ENCODE peak calls at places on chromosomes 13 and 19, in ten cellular contexts. One of them, this sample, is unnamed.

GRCh38 chr19:14089412-14089661 is 1.2 kb downstream of the SAMD1 start:
- DNase-seq in cardiac muscle cell: peak
- DNase-seq in OCI-LY7: peak
- DNase-seq in kidney epithelial cell: no peak
- DNase-seq in body of pancreas: no peak
- DNase-seq in testis: no peak
- DNase-seq in A549: no peak
- DNase-seq in thoracic aorta: no peak
- DNase-seq in nephron progenitor cell: no peak
- DNase-seq in CD8-positive, alpha-beta T cell: no peak
- DNase-seq in this sample: no peak

GRCh38 chr19:34480971-34481821 is at the start of gene WTIP:
- DNase-seq in kidney epithelial cell: no peak
- DNase-seq in thoracic aorta: peak
- DNase-seq in OCI-LY7: no peak
- DNase-seq in A549: peak
- DNase-seq in nephron progenitor cell: peak
- DNase-seq in testis: peak
- DNase-seq in CD8-positive, alpha-beta T cell: no peak
- DNase-seq in cardiac muscle cell: peak
- DNase-seq in body of pancreas: peak
- DNase-seq in this sample: peak

GRCh38 chr13:40254394-40254793 is 412.0 kb downstream of the FOXO1 start:
- DNase-seq in CD8-positive, alpha-beta T cell: no peak
- DNase-seq in testis: no peak
- DNase-seq in body of pancreas: no peak
- DNase-seq in thoracic aorta: no peak
- DNase-seq in kidney epithelial cell: no peak
- DNase-seq in cardiac muscle cell: no peak
- DNase-seq in OCI-LY7: no peak
- DNase-seq in A549: no peak
- DNase-seq in nephron progenitor cell: no peak
- DNase-seq in this sample: no peak

GRCh38 chr13:46663216-46663615 is 110.2 kb downstream of the LRCH1 start:
- DNase-seq in CD8-positive, alpha-beta T cell: no peak
- DNase-seq in body of pancreas: no peak
- DNase-seq in OCI-LY7: no peak
- DNase-seq in A549: no peak
- DNase-seq in kidney epithelial cell: no peak
- DNase-seq in testis: no peak
- DNase-seq in thoracic aorta: no peak
- DNase-seq in nephron progenitor cell: no peak
- DNase-seq in cardiac muscle cell: no peak
- DNase-seq in this sample: no peak

GRCh38 chr13:49812806-49813205 is 20.3 kb upstream of the KPNA3 start:
- DNase-seq in A549: no peak
- DNase-seq in testis: no peak
- DNase-seq in nephron progenitor cell: peak
- DNase-seq in thoracic aorta: no peak
- DNase-seq in OCI-LY7: no peak
- DNase-seq in CD8-positive, alpha-beta T cell: no peak
- DNase-seq in kidney epithelial cell: no peak
- DNase-seq in body of pancreas: no peak
- DNase-seq in cardiac muscle cell: no peak
- DNase-seq in this sample: no peak

GRCh38 chr19:3142292-3142670 is 6.4 kb downstream of the GNA15 start:
- DNase-seq in cardiac muscle cell: peak
- DNase-seq in A549: peak
- DNase-seq in body of pancreas: peak
- DNase-seq in nephron progenitor cell: no peak
- DNase-seq in OCI-LY7: no peak
- DNase-seq in kidney epithelial cell: no peak
- DNase-seq in testis: no peak
- DNase-seq in thoracic aorta: no peak
- DNase-seq in CD8-positive, alpha-beta T cell: no peak
- DNase-seq in this sample: no peak

GRCh38 chr13:40518481-40518882 is 148.0 kb downstream of the FOXO1 start:
- DNase-seq in CD8-positive, alpha-beta T cell: peak
- DNase-seq in OCI-LY7: no peak
- DNase-seq in A549: no peak
- DNase-seq in thoracic aorta: no peak
- DNase-seq in body of pancreas: peak
- DNase-seq in kidney epithelial cell: peak
- DNase-seq in cardiac muscle cell: no peak
- DNase-seq in nephron progenitor cell: no peak
- DNase-seq in testis: no peak
- DNase-seq in this sample: no peak

GRCh38 chr19:49787746-49788145 is 20.9 kb downstream of the AP2A1 start:
- DNase-seq in thoracic aorta: no peak
- DNase-seq in body of pancreas: no peak
- DNase-seq in OCI-LY7: no peak
- DNase-seq in nephron progenitor cell: no peak
- DNase-seq in kidney epithelial cell: no peak
- DNase-seq in testis: no peak
- DNase-seq in cardiac muscle cell: no peak
- DNase-seq in A549: no peak
- DNase-seq in CD8-positive, alpha-beta T cell: no peak
- DNase-seq in this sample: no peak

GRCh38 chr13:106561551-106562170 is 6.3 kb downstream of the ARGLU1 start:
- DNase-seq in thoracic aorta: no peak
- DNase-seq in A549: no peak
- DNase-seq in OCI-LY7: no peak
- DNase-seq in kidney epithelial cell: no peak
- DNase-seq in nephron progenitor cell: peak
- DNase-seq in testis: peak
- DNase-seq in body of pancreas: no peak
- DNase-seq in CD8-positive, alpha-beta T cell: peak
- DNase-seq in cardiac muscle cell: peak
- DNase-seq in this sample: no peak

GRCh38 chr13:97295279-97296182 is 73.4 kb downstream of the MBNL2 start:
- DNase-seq in thoracic aorta: no peak
- DNase-seq in nephron progenitor cell: no peak
- DNase-seq in cardiac muscle cell: peak
- DNase-seq in CD8-positive, alpha-beta T cell: no peak
- DNase-seq in OCI-LY7: no peak
- DNase-seq in body of pancreas: no peak
- DNase-seq in A549: peak
- DNase-seq in testis: no peak
- DNase-seq in kidney epithelial cell: no peak
- DNase-seq in this sample: no peak

GRCh38 chr13:40446365-40446764 is 220.1 kb downstream of the FOXO1 start:
- DNase-seq in kidney epithelial cell: no peak
- DNase-seq in OCI-LY7: no peak
- DNase-seq in body of pancreas: no peak
- DNase-seq in thoracic aorta: no peak
- DNase-seq in testis: no peak
- DNase-seq in CD8-positive, alpha-beta T cell: no peak
- DNase-seq in cardiac muscle cell: no peak
- DNase-seq in nephron progenitor cell: no peak
- DNase-seq in A549: no peak
- DNase-seq in this sample: no peak

GRCh38 chr13:110382229-110382628 is 75.1 kb downstream of the COL4A2 start:
- DNase-seq in kidney epithelial cell: peak
- DNase-seq in OCI-LY7: no peak
- DNase-seq in nephron progenitor cell: no peak
- DNase-seq in CD8-positive, alpha-beta T cell: no peak
- DNase-seq in testis: no peak
- DNase-seq in A549: no peak
- DNase-seq in cardiac muscle cell: peak
- DNase-seq in body of pancreas: no peak
- DNase-seq in thoracic aorta: no peak
- DNase-seq in this sample: no peak

GRCh38 chr13:110379358-110379757 is 72.3 kb downstream of the COL4A2 start:
- DNase-seq in cardiac muscle cell: no peak
- DNase-seq in nephron progenitor cell: no peak
- DNase-seq in testis: no peak
- DNase-seq in kidney epithelial cell: no peak
- DNase-seq in CD8-positive, alpha-beta T cell: no peak
- DNase-seq in body of pancreas: no peak
- DNase-seq in OCI-LY7: no peak
- DNase-seq in thoracic aorta: no peak
- DNase-seq in A549: no peak
- DNase-seq in this sample: no peak

GRCh38 chr13:110380359-110381028 is 73.4 kb downstream of the COL4A2 start:
- DNase-seq in kidney epithelial cell: no peak
- DNase-seq in testis: no peak
- DNase-seq in body of pancreas: no peak
- DNase-seq in nephron progenitor cell: no peak
- DNase-seq in OCI-LY7: no peak
- DNase-seq in thoracic aorta: no peak
- DNase-seq in cardiac muscle cell: peak
- DNase-seq in A549: no peak
- DNase-seq in CD8-positive, alpha-beta T cell: no peak
- DNase-seq in this sample: no peak

GRCh38 chr13:110381029-110381360 is 73.9 kb downstream of the COL4A2 start:
- DNase-seq in nephron progenitor cell: no peak
- DNase-seq in OCI-LY7: no peak
- DNase-seq in CD8-positive, alpha-beta T cell: no peak
- DNase-seq in cardiac muscle cell: no peak
- DNase-seq in thoracic aorta: no peak
- DNase-seq in A549: no peak
- DNase-seq in kidney epithelial cell: no peak
- DNase-seq in body of pancreas: no peak
- DNase-seq in testis: no peak
- DNase-seq in this sample: no peak

GRCh38 chr13:110379905-110380341 is 72.8 kb downstream of the COL4A2 start:
- DNase-seq in nephron progenitor cell: no peak
- DNase-seq in testis: no peak
- DNase-seq in OCI-LY7: no peak
- DNase-seq in kidney epithelial cell: no peak
- DNase-seq in A549: no peak
- DNase-seq in CD8-positive, alpha-beta T cell: no peak
- DNase-seq in thoracic aorta: no peak
- DNase-seq in cardiac muscle cell: peak
- DNase-seq in body of pancreas: no peak
- DNase-seq in this sample: no peak
- TF ChIP-seq CTCF in nephron progenitor cell: no peak
- TF ChIP-seq CTCF in testis: no peak
- TF ChIP-seq CTCF in OCI-LY7: no peak
- TF ChIP-seq CTCF in kidney epithelial cell: no peak
- TF ChIP-seq CTCF in A549: no peak
- TF ChIP-seq CTCF in CD8-positive, alpha-beta T cell: no peak
- TF ChIP-seq CTCF in thoracic aorta: no peak
- TF ChIP-seq CTCF in cardiac muscle cell: no peak
- TF ChIP-seq CTCF in body of pancreas: no peak
- TF ChIP-seq CTCF in this sample: no peak

GRCh38 chr13:75760182-75760981 is 124.3 kb downstream of the LMO7 start:
- DNase-seq in thoracic aorta: no peak
- DNase-seq in testis: peak
- DNase-seq in nephron progenitor cell: no peak
- DNase-seq in CD8-positive, alpha-beta T cell: peak
- DNase-seq in body of pancreas: peak
- DNase-seq in kidney epithelial cell: no peak
- DNase-seq in A549: peak
- DNase-seq in OCI-LY7: no peak
- DNase-seq in cardiac muscle cell: no peak
- DNase-seq in this sample: no peak
- TF ChIP-seq CTCF in thoracic aorta: no peak
- TF ChIP-seq CTCF in testis: no peak
- TF ChIP-seq CTCF in nephron progenitor cell: no peak
- TF ChIP-seq CTCF in CD8-positive, alpha-beta T cell: peak
- TF ChIP-seq CTCF in body of pancreas: peak
- TF ChIP-seq CTCF in kidney epithelial cell: peak
- TF ChIP-seq CTCF in A549: no peak
- TF ChIP-seq CTCF in OCI-LY7: no peak
- TF ChIP-seq CTCF in cardiac muscle cell: no peak
- TF ChIP-seq CTCF in this sample: peak

GRCh38 chr13:51799261-51799660 is 4.7 kb downstream of the DHRS12 start:
- DNase-seq in cardiac muscle cell: no peak
- DNase-seq in thoracic aorta: no peak
- DNase-seq in nephron progenitor cell: no peak
- DNase-seq in A549: no peak
- DNase-seq in body of pancreas: no peak
- DNase-seq in kidney epithelial cell: no peak
- DNase-seq in OCI-LY7: no peak
- DNase-seq in CD8-positive, alpha-beta T cell: no peak
- DNase-seq in testis: no peak
- DNase-seq in this sample: no peak

GRCh38 chr13:51794959-51795358 is 9.0 kb downstream of the DHRS12 start:
- DNase-seq in nephron progenitor cell: no peak
- DNase-seq in A549: no peak
- DNase-seq in cardiac muscle cell: no peak
- DNase-seq in OCI-LY7: peak
- DNase-seq in body of pancreas: peak
- DNase-seq in CD8-positive, alpha-beta T cell: no peak
- DNase-seq in thoracic aorta: no peak
- DNase-seq in testis: no peak
- DNase-seq in kidney epithelial cell: no peak
- DNase-seq in this sample: no peak

GRCh38 chr13:51795419-51795818 is 8.5 kb downstream of the DHRS12 start:
- DNase-seq in CD8-positive, alpha-beta T cell: no peak
- DNase-seq in OCI-LY7: no peak
- DNase-seq in testis: no peak
- DNase-seq in A549: no peak
- DNase-seq in kidney epithelial cell: no peak
- DNase-seq in nephron progenitor cell: no peak
- DNase-seq in cardiac muscle cell: no peak
- DNase-seq in thoracic aorta: no peak
- DNase-seq in body of pancreas: no peak
- DNase-seq in this sample: no peak

GRCh38 chr13:51800456-51800855 is 3.5 kb downstream of the DHRS12 start:
- DNase-seq in OCI-LY7: no peak
- DNase-seq in A549: no peak
- DNase-seq in thoracic aorta: no peak
- DNase-seq in testis: no peak
- DNase-seq in body of pancreas: no peak
- DNase-seq in CD8-positive, alpha-beta T cell: no peak
- DNase-seq in cardiac muscle cell: no peak
- DNase-seq in kidney epithelial cell: no peak
- DNase-seq in nephron progenitor cell: no peak
- DNase-seq in this sample: no peak

GRCh38 chr13:51797664-51798488 is 6.1 kb downstream of the DHRS12 start:
- DNase-seq in CD8-positive, alpha-beta T cell: peak
- DNase-seq in OCI-LY7: peak
- DNase-seq in testis: peak
- DNase-seq in nephron progenitor cell: peak
- DNase-seq in cardiac muscle cell: peak
- DNase-seq in A549: peak
- DNase-seq in body of pancreas: peak
- DNase-seq in kidney epithelial cell: no peak
- DNase-seq in thoracic aorta: no peak
- DNase-seq in this sample: peak
- TF ChIP-seq CTCF in CD8-positive, alpha-beta T cell: peak
- TF ChIP-seq CTCF in OCI-LY7: peak
- TF ChIP-seq CTCF in testis: peak
- TF ChIP-seq CTCF in nephron progenitor cell: peak
- TF ChIP-seq CTCF in cardiac muscle cell: peak
- TF ChIP-seq CTCF in A549: peak
- TF ChIP-seq CTCF in body of pancreas: peak
- TF ChIP-seq CTCF in kidney epithelial cell: peak
- TF ChIP-seq CTCF in thoracic aorta: peak
- TF ChIP-seq CTCF in this sample: peak

DNA sequence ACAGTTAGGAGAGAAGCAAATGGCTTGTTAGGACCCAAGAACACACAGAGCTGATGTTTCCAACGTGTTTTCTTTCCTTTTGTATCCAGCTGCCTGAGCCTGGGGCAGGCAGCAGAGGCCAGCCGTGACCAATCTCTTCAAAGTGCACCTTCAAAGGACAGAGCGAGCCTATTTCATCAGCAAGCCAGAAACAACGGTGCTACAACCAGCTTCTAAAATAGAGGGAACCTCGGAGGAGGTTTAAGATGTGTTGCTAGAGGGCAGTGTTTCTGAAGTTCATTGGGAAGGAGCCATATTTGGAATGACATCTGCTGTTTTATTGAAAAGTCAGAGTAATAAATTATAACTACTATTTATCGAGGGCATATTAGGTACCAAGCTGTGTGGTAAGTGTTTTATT is 56.2 kb upstream of the RFC3 start:
- DNase-seq in kidney epithelial cell: no peak
- DNase-seq in nephron progenitor cell: peak
- DNase-seq in body of pancreas: peak
- DNase-seq in testis: peak
- DNase-seq in cardiac muscle cell: peak
- DNase-seq in OCI-LY7: peak
- DNase-seq in thoracic aorta: no peak
- DNase-seq in CD8-positive, alpha-beta T cell: no peak
- DNase-seq in A549: peak
- DNase-seq in this sample: no peak
- TF ChIP-seq CTCF in kidney epithelial cell: peak
- TF ChIP-seq CTCF in nephron progenitor cell: peak
- TF ChIP-seq CTCF in body of pancreas: peak
- TF ChIP-seq CTCF in testis: no peak
- TF ChIP-seq CTCF in cardiac muscle cell: no peak
- TF ChIP-seq CTCF in OCI-LY7: peak
- TF ChIP-seq CTCF in thoracic aorta: no peak
- TF ChIP-seq CTCF in CD8-positive, alpha-beta T cell: no peak
- TF ChIP-seq CTCF in A549: no peak
- TF ChIP-seq CTCF in this sample: no peak